ENCODE peak calls at places on chromosomes 6 and 20, in seven cellular contexts. I is spleen, X is Peyer's patch, B is dorsolateral prefrontal cortex, L is neural progenitor cell, H is fibroblast of mammary gland, J is thoracic aorta. W is an unnamed sample.

GRCh38 chr6:149065658-149066556 is 251.6 kb upstream of the TAB2 start:
- DNase-seq in I (peak; percentile 79), X (peak; percentile 69), B (no peak), L (no peak), H (no peak), J (no peak), W (no peak)

GRCh38 chr6:168050861-168051586 is 28.0 kb downstream of the FRMD1 start:
- DNase-seq in I (no peak), X (no peak), B (no peak), L (peak; percentile 63), H (peak; percentile 20), J (no peak), W (no peak)

GRCh38 chr6:110255356-110255755 is 75.1 kb downstream of the CDC40 start:
- DNase-seq in I (no peak), X (no peak), B (no peak), L (peak; percentile 75), H (peak; percentile 26), J (no peak), W (no peak)

GRCh38 chr6:105402090-105402980 is 547 bp downstream of the PREP start:
- DNase-seq in I (no peak), X (peak; percentile 65), B (no peak), L (peak; percentile 21), H (peak; percentile 53), J (no peak), W (no peak)

GRCh38 chr20:50469324-50469723 is 40.9 kb upstream of the PTPN1 start:
- DNase-seq in I (no peak), X (no peak), B (no peak), L (no peak), H (no peak), J (no peak), W (no peak)

GRCh38 chr6:125791151-125791819 is 525 bp downstream of the NCOA7 start:
- DNase-seq in I (peak; percentile 76), X (peak; percentile 76), B (peak; percentile 62), L (peak; percentile 27), H (peak; percentile 63), J (no peak), W (no peak)

GRCh38 chr6:84141506-84141905 is 85.9 kb downstream of the CEP162 start:
- DNase-seq in I (no peak), X (no peak), B (no peak), L (no peak), H (no peak), J (no peak), W (no peak)

GRCh38 chr6:29376003-29376402 is 912 bp upstream of the OR12D3 start:
- DNase-seq in I (no peak), X (no peak), B (no peak), L (no peak), H (peak; percentile 1), J (no peak), W (no peak)

GRCh38 chr6:36387440-36388303 is at the start of gene ETV7:
- DNase-seq in I (peak; percentile 84), X (peak; percentile 76), B (no peak), L (peak; percentile 53), H (no peak), J (no peak), W (no peak)

GRCh38 chr6:19569563-19569962 is 267.6 kb upstream of the ID4 start:
- DNase-seq in I (no peak), X (no peak), B (no peak), L (no peak), H (no peak), J (no peak), W (no peak)

GRCh38 chr6:35905841-35906498 is 14.9 kb downstream of the SRPK1 start:
- DNase-seq in I (no peak), X (no peak), B (no peak), L (no peak), H (no peak), J (no peak), W (no peak)

GRCh38 chr20:50555687-50556086 is 45.5 kb downstream of the PTPN1 start:
- DNase-seq in I (no peak), X (no peak), B (no peak), L (no peak), H (no peak), J (no peak), W (no peak)

DNA sequence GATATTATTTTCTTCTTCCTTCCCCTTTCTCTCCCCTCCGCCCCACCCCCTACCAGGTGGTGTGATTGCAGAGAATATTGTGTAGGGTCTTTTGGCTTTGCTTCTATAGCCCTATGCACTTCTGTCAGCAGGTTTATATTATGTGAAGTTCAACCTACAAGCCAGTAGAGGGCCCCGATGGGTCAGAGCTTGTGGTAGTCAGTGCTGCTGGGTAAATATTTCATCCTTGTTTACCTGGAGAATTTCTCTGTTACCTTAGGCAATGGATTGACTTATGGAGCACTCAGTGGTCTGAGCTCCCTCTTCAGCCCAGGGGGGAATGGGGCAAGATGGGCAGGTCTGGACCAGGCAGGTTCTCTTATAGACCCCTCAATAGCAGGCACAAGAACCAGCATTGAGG is 720.9 kb downstream of the GRIK2 start:
- DNase-seq in I (no peak), X (no peak), B (no peak), L (peak; percentile 29), H (no peak), J (no peak), W (no peak)
- TF ChIP-seq CTCF in I (no peak), X (no peak), B (no peak), L (peak; percentile 59), H (no peak), J (no peak), W (no peak)

GRCh38 chr20:38987777-38988176 is 25.6 kb downstream of the DHX35 start:
- DNase-seq in I (no peak), X (no peak), B (no peak), L (no peak), H (no peak), J (no peak), W (no peak)

GRCh38 chr20:38985060-38985459 is 22.9 kb downstream of the DHX35 start:
- DNase-seq in I (no peak), X (no peak), B (no peak), L (no peak), H (peak; percentile 19), J (no peak), W (no peak)

GRCh38 chr20:38982291-38982690 is 20.1 kb downstream of the DHX35 start:
- DNase-seq in I (no peak), X (no peak), B (no peak), L (no peak), H (no peak), J (no peak), W (no peak)

GRCh38 chr20:38986663-38987062 is 24.5 kb downstream of the DHX35 start:
- DNase-seq in I (no peak), X (no peak), B (no peak), L (no peak), H (peak; percentile 14), J (no peak), W (no peak)

GRCh38 chr20:38985603-38986170 is 23.5 kb downstream of the DHX35 start:
- DNase-seq in I (no peak), X (no peak), B (no peak), L (no peak), H (peak; percentile 91), J (no peak), W (peak; percentile 82)
- H3K4me3 ChIP-seq in I (no peak overlapping the region), X (no peak overlapping the region), B (no peak overlapping the region), L (no peak overlapping the region), H (no peak overlapping the region), J (peak overlapping the region; percentile 45), W (no peak overlapping the region)

GRCh38 chr6:117188627-117189201 is 76.6 kb upstream of the VGLL2 start:
- DNase-seq in I (no peak), X (no peak), B (no peak), L (peak; percentile 24), H (no peak), J (no peak), W (no peak)
- TF ChIP-seq CTCF in I (no peak), X (no peak), B (peak; percentile 40), L (peak; percentile 78), H (peak; percentile 48), J (no peak), W (peak; percentile 27)

DNA sequence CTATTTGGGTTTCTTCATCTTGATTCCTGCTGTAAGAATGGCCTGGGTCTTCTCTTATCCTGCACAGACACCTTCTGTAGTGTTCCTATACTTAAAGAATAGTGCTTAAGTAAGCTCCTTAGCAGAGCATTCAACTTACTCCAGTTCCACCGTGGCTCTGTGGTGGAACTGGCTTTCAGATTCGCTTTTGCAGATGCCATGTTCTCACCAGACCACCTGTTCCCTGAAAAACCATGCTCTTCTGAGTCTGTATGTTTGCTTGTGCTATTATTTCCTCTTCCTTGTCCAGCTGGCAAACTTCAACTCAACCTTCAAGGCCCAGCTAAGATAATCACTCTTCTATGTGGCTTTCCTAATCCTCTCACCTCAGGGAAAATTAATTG is 4.9 kb downstream of the ELMO2 start:
- DNase-seq in I (no peak), X (no peak), B (no peak), L (no peak), H (no peak), J (no peak), W (no peak)
- H3K4me3 ChIP-seq in I (peak overlapping the region; percentile 43), X (no peak overlapping the region), B (no peak overlapping the region), L (no peak overlapping the region), H (no peak overlapping the region), J (no peak overlapping the region), W (no peak overlapping the region)

GRCh38 chr20:364905-365794 is 15.4 kb upstream of the TRIB3 start:
- DNase-seq in I (no peak), X (no peak), B (no peak), L (no peak), H (peak; percentile 57), J (no peak), W (no peak)

GRCh38 chr20:361562-361961 is 14.7 kb downstream of the NRSN2 start:
- DNase-seq in I (no peak), X (no peak), B (no peak), L (no peak), H (no peak), J (no peak), W (no peak)

GRCh38 chr20:363319-364078 is 16.6 kb downstream of the NRSN2 start:
- DNase-seq in I (no peak), X (no peak), B (no peak), L (no peak), H (no peak), J (no peak), W (no peak)

GRCh38 chr20:358891-359555 is 12.1 kb downstream of the NRSN2 start:
- DNase-seq in I (no peak), X (no peak), B (no peak), L (no peak), H (no peak), J (no peak), W (no peak)

GRCh38 chr20:362271-363254 is 15.7 kb downstream of the NRSN2 start:
- DNase-seq in I (peak; percentile 87), X (peak; percentile 89), B (peak; percentile 81), L (no peak), H (peak; percentile 77), J (peak; percentile 24), W (no peak)
- TF ChIP-seq CTCF in I (peak; percentile 56), X (no peak), B (no peak), L (peak; percentile 12), H (peak; percentile 34), J (peak; percentile 14), W (peak; percentile 34)

W was measured in AG09309.